ENCODE peak calls at places on chromosomes 2 and 18, in nine cellular contexts. T, U, C, P, M, L, Q, I and B are unnamed samples.

GRCh38 chr2:167986223-167986622 is 261.2 kb downstream of the STK39 start:
- DNase-seq in T (no peak), U (no peak), C (no peak), P (no peak), M (no peak), L (no peak), Q (no peak), I (no peak), B (no peak)

GRCh38 chr2:174325932-174326879 is 8.5 kb upstream of the SP9 start:
- DNase-seq in T (no peak), U (no peak), C (no peak), P (peak; percentile 27), M (no peak), L (peak; percentile 52), Q (peak; percentile 87), I (peak; percentile 36), B (no peak)

GRCh38 chr2:88350641-88351601 is 101.6 kb downstream of the FOXI3 start:
- DNase-seq in T (peak; percentile 58), U (peak; percentile 81), C (no peak), P (peak; percentile 31), M (no peak), L (peak; percentile 6), Q (peak; percentile 89), I (peak; percentile 16), B (no peak)

GRCh38 chr2:12169060-12169406 is 422.6 kb downstream of the LPIN1 start:
- DNase-seq in T (peak; percentile 58), U (no peak), C (peak; percentile 87), P (no peak), M (no peak), L (peak; percentile 97), Q (no peak), I (peak; percentile 89), B (peak; percentile 45)

GRCh38 chr2:7333970-7334493 is 416.8 kb downstream of the RNF144A start:
- DNase-seq in T (no peak), U (no peak), C (no peak), P (no peak), M (no peak), L (no peak), Q (no peak), I (no peak), B (no peak)

GRCh38 chr2:200681731-200682130 is 95.9 kb downstream of the AOX1 start:
- DNase-seq in T (no peak), U (no peak), C (peak; percentile 33), P (no peak), M (no peak), L (peak; percentile 24), Q (no peak), I (no peak), B (peak; percentile 9)

GRCh38 chr18:43572165-43572564 is 294.9 kb upstream of the SYT4 start:
- DNase-seq in T (no peak), U (no peak), C (no peak), P (no peak), M (no peak), L (no peak), Q (no peak), I (no peak), B (no peak)

GRCh38 chr2:234579231-234579962 is 82.5 kb upstream of the ARL4C start:
- DNase-seq in T (peak; percentile 34), U (no peak), C (no peak), P (peak; percentile 72), M (no peak), L (no peak), Q (no peak), I (no peak), B (no peak)

GRCh38 chr2:126720647-126721046 is 64.7 kb downstream of the GYPC start:
- DNase-seq in T (no peak), U (no peak), C (no peak), P (no peak), M (no peak), L (no peak), Q (no peak), I (no peak), B (no peak)

GRCh38 chr2:168233726-168234406 is 13.5 kb downstream of the STK39 start:
- DNase-seq in T (no peak), U (no peak), C (no peak), P (no peak), M (no peak), L (peak; percentile 19), Q (no peak), I (no peak), B (no peak)

GRCh38 chr2:174219321-174219720 is 29.0 kb downstream of the OLA1 start:
- DNase-seq in T (no peak), U (no peak), C (no peak), P (no peak), M (no peak), L (no peak), Q (no peak), I (no peak), B (no peak)

GRCh38 chr2:236749346-236749745 is 179.7 kb downstream of the ACKR3 start:
- DNase-seq in T (peak; percentile 80), U (no peak), C (peak; percentile 54), P (no peak), M (no peak), L (peak; percentile 31), Q (no peak), I (peak; percentile 78), B (peak; percentile 62)

GRCh38 chr2:160401895-160402294 is 91.7 kb downstream of the RBMS1 start:
- DNase-seq in T (no peak), U (no peak), C (no peak), P (peak; percentile 38), M (no peak), L (no peak), Q (no peak), I (no peak), B (no peak)

GRCh38 chr18:10563886-10564285 is 38.1 kb downstream of the NAPG start:
- DNase-seq in T (peak; percentile 19), U (no peak), C (peak; percentile 55), P (no peak), M (no peak), L (no peak), Q (no peak), I (no peak), B (no peak)

GRCh38 chr2:113965644-113966043 is 75.8 kb downstream of the ACTR3 start:
- DNase-seq in T (peak; percentile 62), U (no peak), C (no peak), P (peak; percentile 55), M (no peak), L (peak; percentile 41), Q (no peak), I (peak; percentile 44), B (no peak)

GRCh38 chr2:201407265-201407664 is 44.0 kb downstream of the TRAK2 start:
- DNase-seq in T (no peak), U (no peak), C (no peak), P (no peak), M (no peak), L (peak; percentile 68), Q (no peak), I (no peak), B (no peak)

GRCh38 chr18:3186678-3187658 is 32.8 kb downstream of the MYOM1 start:
- DNase-seq in T (no peak), U (peak; percentile 48), C (no peak), P (no peak), M (no peak), L (peak; percentile 27), Q (no peak), I (no peak), B (no peak)

GRCh38 chr2:31284107-31284506 is 50.2 kb downstream of the EHD3 start:
- DNase-seq in T (no peak), U (no peak), C (no peak), P (no peak), M (no peak), L (no peak), Q (no peak), I (no peak), B (no peak)

GRCh38 chr2:172440795-172441194 is 13.4 kb downstream of the ITGA6 start:
- DNase-seq in T (peak; percentile 60), U (no peak), C (no peak), P (no peak), M (no peak), L (no peak), Q (no peak), I (no peak), B (no peak)

GRCh38 chr2:101473581-101473910 is 1.4 kb downstream of the RFX8 start:
- DNase-seq in T (no peak), U (no peak), C (no peak), P (no peak), M (no peak), L (peak; percentile 78), Q (no peak), I (no peak), B (no peak)
- H3K4me3 ChIP-seq in T (peak overlapping the region; percentile 30), U (no peak overlapping the region), C (peak overlapping the region; percentile 40), P (no peak overlapping the region), M (peak overlapping the region; percentile 33), L (peak overlapping the region; percentile 88), Q (peak overlapping the region; percentile 32), I (peak overlapping the region; percentile 65), B (peak overlapping the region; percentile 60)

GRCh38 chr18:64318547-64318946 is 169.7 kb upstream of the LINC00305 start:
- DNase-seq in T (no peak), U (no peak), C (no peak), P (no peak), M (no peak), L (no peak), Q (no peak), I (no peak), B (no peak)

DNA sequence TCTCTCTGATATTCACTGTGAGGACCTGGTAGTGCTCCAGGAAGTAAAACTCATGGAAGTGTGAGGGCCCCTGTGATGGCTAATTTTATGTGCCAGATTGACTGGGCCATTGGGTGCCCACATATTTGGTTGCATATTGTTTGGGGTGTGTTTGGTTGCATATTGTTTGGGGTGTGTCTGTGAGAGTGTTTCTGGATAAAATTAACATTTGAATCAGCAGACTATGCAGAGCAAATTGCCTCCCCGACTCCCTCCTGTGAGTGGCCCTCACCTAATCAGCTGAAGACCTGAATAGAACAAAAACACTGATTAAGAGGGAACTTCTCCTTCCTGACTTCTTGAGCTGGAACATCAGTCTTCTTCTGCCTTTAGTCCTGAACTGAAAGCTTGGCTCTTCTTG is 173.3 kb upstream of the LINC00305 start:
- DNase-seq in T (no peak), U (no peak), C (no peak), P (no peak), M (no peak), L (no peak), Q (no peak), I (no peak), B (no peak)
- H3K4me3 ChIP-seq in T (no peak overlapping the region), U (no peak overlapping the region), C (no peak overlapping the region), P (no peak overlapping the region), M (no peak overlapping the region), L (no peak overlapping the region), Q (no peak overlapping the region), I (no peak overlapping the region), B (no peak overlapping the region)

GRCh38 chr2:40373093-40373492 is 78.8 kb downstream of the SLC8A1 start:
- DNase-seq in T (no peak), U (no peak), C (no peak), P (no peak), M (no peak), L (no peak), Q (no peak), I (no peak), B (no peak)
- H3K4me3 ChIP-seq in T (no peak overlapping the region), U (no peak overlapping the region), C (no peak overlapping the region), P (no peak overlapping the region), M (no peak overlapping the region), L (no peak overlapping the region), Q (no peak overlapping the region), I (no peak overlapping the region), B (no peak overlapping the region)

DNA sequence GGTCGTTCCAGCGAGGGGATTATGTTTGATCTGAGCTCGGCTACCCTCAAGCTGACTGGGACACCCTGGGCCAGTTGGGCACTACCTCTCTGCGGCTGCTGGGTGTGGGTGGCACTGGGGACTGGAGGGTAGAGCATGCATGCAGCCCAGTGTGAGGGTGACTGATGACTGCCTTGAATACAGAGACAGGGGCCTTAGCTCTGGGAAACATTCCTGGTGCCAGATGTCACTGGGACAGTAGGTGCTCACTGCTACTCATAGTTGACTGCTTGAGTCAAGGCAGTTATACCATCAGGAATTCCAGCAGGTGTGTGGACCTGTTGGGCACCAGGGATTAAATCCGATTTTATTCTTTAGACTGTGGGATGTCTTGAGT is 33.6 kb upstream of the ATP6V1B1 start:
- DNase-seq in T (no peak), U (no peak), C (no peak), P (no peak), M (no peak), L (peak; percentile 15), Q (no peak), I (no peak), B (no peak)
- H3K4me3 ChIP-seq in T (no peak overlapping the region), U (no peak overlapping the region), C (peak overlapping the region; percentile 41), P (peak overlapping the region; percentile 67), M (peak overlapping the region; percentile 32), L (peak overlapping the region; percentile 73), Q (no peak overlapping the region), I (peak overlapping the region; percentile 74), B (peak overlapping the region; percentile 66)